ENCODE peak calls at places on chromosomes 12 and 14, in eight cellular contexts. N is CD4-positive, CD25-positive, alpha-beta regulatory T cell; U is left lobe of liver; S is DMS153; J is activated T-helper 1 cell treated with Interleukin-2 at 50 U/mL for 16 hours; L is neuronal stem cell; D is HTR-8/SVneo; X is amygdala. B is an unnamed sample.

GRCh38 chr12:3700861-3701260 is 52.0 kb downstream of the CRACR2A start:
- DNase-seq in N (no peak), U (no peak), S (no peak), J (no peak), L (no peak), D (no peak), X (no peak), B (no peak)

GRCh38 chr14:83164016-83164415 is 1630.4 kb upstream of the SEL1L start:
- DNase-seq in N (no peak), U (no peak), S (no peak), J (no peak), L (no peak), D (peak), X (no peak), B (no peak)

GRCh38 chr12:98456583-98457573 is 58.5 kb upstream of the TMPO start:
- DNase-seq in N (peak), U (peak), S (peak), J (no peak), L (peak), D (peak), X (no peak), B (peak)

GRCh38 chr14:92683041-92683440 is 65.4 kb downstream of the LGMN start:
- DNase-seq in N (no peak), U (no peak), S (no peak), J (no peak), L (no peak), D (no peak), X (no peak), B (peak)

GRCh38 chr12:40444174-40444573 is 219.4 kb downstream of the LRRK2 start:
- DNase-seq in N (no peak), U (no peak), S (no peak), J (no peak), L (no peak), D (no peak), X (no peak), B (no peak)

GRCh38 chr12:109998241-109998903 is 858 bp upstream of the ANKRD13A start:
- DNase-seq in N (peak), U (no peak), S (no peak), J (no peak), L (no peak), D (no peak), X (no peak), B (no peak)

GRCh38 chr12:53381739-53382630 is 2.0 kb downstream of the SP1 start:
- DNase-seq in N (peak), U (no peak), S (no peak), J (no peak), L (no peak), D (no peak), X (no peak), B (peak)

GRCh38 chr14:70721542-70721941 is 79.8 kb downstream of the TTC9 start:
- DNase-seq in N (no peak), U (no peak), S (no peak), J (no peak), L (no peak), D (no peak), X (no peak), B (no peak)

GRCh38 chr12:111409403-111410228 is 3.9 kb downstream of the SH2B3 start:
- DNase-seq in N (no peak), U (no peak), S (no peak), J (no peak), L (no peak), D (peak), X (no peak), B (peak)

GRCh38 chr12:94699796-94700195 is 49.4 kb upstream of the TMCC3 start:
- DNase-seq in N (no peak), U (no peak), S (no peak), J (no peak), L (no peak), D (no peak), X (no peak), B (no peak)

GRCh38 chr14:53412819-53413664 is 259.9 kb upstream of the DDHD1 start:
- DNase-seq in N (peak), U (no peak), S (no peak), J (no peak), L (no peak), D (peak), X (no peak), B (no peak)

GRCh38 chr12:124392271-124392990 is 97.5 kb downstream of the RFLNA start:
- DNase-seq in N (no peak), U (no peak), S (peak), J (no peak), L (no peak), D (no peak), X (no peak), B (no peak)

GRCh38 chr12:12799163-12799920 is 13.8 kb upstream of the DDX47 start:
- DNase-seq in N (no peak), U (no peak), S (no peak), J (no peak), L (no peak), D (no peak), X (no peak), B (no peak)

GRCh38 chr12:94140556-94140955 is 7.8 kb upstream of the PLXNC1 start:
- DNase-seq in N (peak), U (no peak), S (no peak), J (no peak), L (no peak), D (no peak), X (no peak), B (no peak)

GRCh38 chr12:29148065-29148957 is 767 bp upstream of the FAR2 start:
- DNase-seq in N (peak), U (no peak), S (no peak), J (no peak), L (no peak), D (peak), X (no peak), B (peak)

GRCh38 chr14:55267816-55268215 is 3.4 kb upstream of the FBXO34 start:
- DNase-seq in N (no peak), U (no peak), S (no peak), J (no peak), L (no peak), D (no peak), X (no peak), B (no peak)